ENCODE peak calls at places on chromosomes 1 and 21, in seven cellular contexts. C is HepG2; T is CD4-positive, alpha-beta T cell; O is spleen; X is PC-9; M is left ventricle myocardium inferior; E is heart right ventricle. R is an unnamed sample.

GRCh38 chr1:97489834-97490233 is 431.0 kb downstream of the DPYD start:
- DNase-seq in C (peak), T (no peak), O (no peak), X (peak), M (no peak), E (no peak), R (peak)

GRCh38 chr1:31879981-31880608 is 58.1 kb downstream of the PTP4A2 start:
- DNase-seq in C (no peak), T (no peak), O (no peak), X (no peak), M (no peak), E (no peak), R (no peak)

GRCh38 chr1:178189814-178190213 is 95.9 kb downstream of the RASAL2 start:
- DNase-seq in C (peak), T (no peak), O (peak), X (no peak), M (no peak), E (no peak), R (peak)

GRCh38 chr1:183124259-183124658 is 61.8 kb upstream of the LAMC2 start:
- DNase-seq in C (no peak), T (no peak), O (no peak), X (no peak), M (no peak), E (no peak), R (no peak)

GRCh38 chr1:70063861-70064260 is 141.5 kb downstream of the LRRC40 start:
- DNase-seq in C (no peak), T (no peak), O (no peak), X (no peak), M (no peak), E (no peak), R (no peak)

GRCh38 chr1:87327362-87328120 is 1.1 kb upstream of the LMO4 start:
- DNase-seq in C (no peak), T (no peak), O (no peak), X (no peak), M (no peak), E (no peak), R (no peak)

GRCh38 chr21:36783612-36784383 is 84.9 kb downstream of the SIM2 start:
- DNase-seq in C (peak), T (no peak), O (no peak), X (peak), M (no peak), E (no peak), R (peak)

GRCh38 chr1:231395051-231395995 is 26.8 kb downstream of the EGLN1 start:
- DNase-seq in C (peak), T (no peak), O (no peak), X (peak), M (no peak), E (no peak), R (peak)

GRCh38 chr21:44686843-44687561 is 5.0 kb upstream of the KRTAP12-1 start:
- DNase-seq in C (no peak), T (no peak), O (no peak), X (no peak), M (no peak), E (no peak), R (no peak)

GRCh38 chr1:2315711-2316450 is 75.5 kb downstream of the MORN1 start:
- DNase-seq in C (no peak), T (no peak), O (peak), X (no peak), M (no peak), E (no peak), R (no peak)

GRCh38 chr1:32729254-32730046 is 26.9 kb upstream of the SYNC start:
- DNase-seq in C (no peak), T (no peak), O (no peak), X (no peak), M (no peak), E (no peak), R (no peak)

GRCh38 chr21:32457360-32457840 is 44.9 kb downstream of the EVA1C start:
- DNase-seq in C (peak), T (no peak), O (peak), X (peak), M (peak), E (peak), R (no peak)

GRCh38 chr1:87523466-87523865 is 194.8 kb downstream of the LMO4 start:
- DNase-seq in C (no peak), T (no peak), O (no peak), X (no peak), M (no peak), E (no peak), R (no peak)

GRCh38 chr1:155071701-155072100 is 6.9 kb upstream of the EFNA3 start:
- DNase-seq in C (no peak), T (no peak), O (peak), X (no peak), M (no peak), E (no peak), R (no peak)

GRCh38 chr1:168288311-168289052 is 7.8 kb downstream of the TBX19 start:
- DNase-seq in C (no peak), T (no peak), O (no peak), X (peak), M (no peak), E (no peak), R (no peak)

GRCh38 chr1:218351617-218352438 is 6.7 kb downstream of the TGFB2 start:
- DNase-seq in C (no peak), T (no peak), O (peak), X (no peak), M (no peak), E (no peak), R (no peak)

GRCh38 chr1:150686275-150686674 is 10.7 kb downstream of the GOLPH3L start:
- DNase-seq in C (no peak), T (no peak), O (no peak), X (no peak), M (no peak), E (no peak), R (no peak)

DNA sequence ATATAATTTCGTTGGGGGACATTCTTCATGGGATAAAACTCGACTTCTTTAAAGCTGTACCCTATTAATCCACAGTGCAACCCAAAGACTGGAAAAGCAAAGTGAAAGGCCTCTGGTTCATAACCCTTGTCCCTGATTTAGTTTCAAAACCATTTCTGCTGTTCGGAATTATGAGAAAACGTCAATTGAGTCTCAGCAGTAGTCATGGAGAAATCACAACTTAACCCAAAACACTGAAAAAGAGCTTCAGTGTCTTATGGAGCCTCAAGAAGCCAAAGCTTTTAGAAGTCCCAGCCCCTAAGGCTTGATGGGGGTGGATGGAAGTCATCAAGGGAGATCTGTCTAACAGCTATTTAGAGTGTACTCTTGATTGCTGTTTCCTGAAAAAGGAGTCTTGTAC is 73.5 kb upstream of the VCAM1 start:
- DNase-seq in C (no peak), T (no peak), O (no peak), X (no peak), M (no peak), E (no peak), R (no peak)
- H3K27ac ChIP-seq in C (no peak), T (no peak), O (peak), X (no peak), M (no peak), E (no peak), R (no peak)

DNA sequence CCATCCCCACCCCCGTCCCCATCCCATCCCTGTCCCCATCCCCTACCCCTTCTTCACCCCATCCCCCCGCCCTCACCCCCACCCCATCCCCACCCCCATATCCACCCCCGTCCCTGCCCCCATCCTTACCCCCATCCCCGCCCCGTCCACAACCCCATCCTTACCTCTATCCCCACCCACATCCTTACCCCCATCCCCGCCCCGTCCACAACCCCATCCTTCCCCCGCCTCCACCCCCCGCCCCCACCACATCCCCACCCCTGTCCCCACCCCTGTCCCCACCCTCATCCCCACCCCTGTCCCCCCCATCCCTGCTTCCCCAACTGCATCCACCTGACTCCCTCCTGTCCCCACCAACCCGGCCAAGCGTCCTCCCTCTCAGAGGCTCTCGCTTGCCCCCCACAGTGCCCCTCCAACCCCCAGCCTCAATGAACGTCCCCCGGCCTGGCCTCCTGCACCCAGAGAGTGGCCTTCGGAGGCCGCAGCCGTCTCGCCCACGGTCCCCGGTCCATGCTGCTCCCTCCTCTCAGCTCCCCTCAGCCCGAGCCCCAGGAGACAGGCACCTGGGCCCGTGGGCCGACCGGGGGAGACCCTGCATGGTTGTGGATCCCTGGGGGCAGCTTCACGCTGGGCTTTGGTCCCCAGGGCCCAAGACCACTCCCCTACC is 25.5 kb upstream of the C1orf159 start:
- DNase-seq in C (no peak), T (no peak), O (no peak), X (no peak), M (no peak), E (no peak), R (no peak)
- TF ChIP-seq CTCF in C (no peak), T (no peak), O (no peak), X (no peak), M (no peak), E (no peak), R (no peak)

GRCh38 chr1:1309525-1310385 is 1.4 kb downstream of the PUSL1 start:
- DNase-seq in C (no peak), T (no peak), O (no peak), X (no peak), M (no peak), E (no peak), R (no peak)
- H3K27ac ChIP-seq in C (peak), T (peak), O (peak), X (no peak), M (peak), E (peak), R (peak)

GRCh38 chr1:9404541-9404940 is 111.8 kb downstream of the SPSB1 start:
- DNase-seq in C (no peak), T (no peak), O (no peak), X (no peak), M (no peak), E (no peak), R (no peak)
- TF ChIP-seq CTCF in C (no peak), T (no peak), O (no peak), X (no peak), M (no peak), E (no peak), R (no peak)

GRCh38 chr1:234533975-234534876 is 55.2 kb upstream of the TARBP1 start:
- DNase-seq in C (no peak), T (no peak), O (peak), X (peak), M (peak), E (peak), R (peak)
- H3K27ac ChIP-seq in C (no peak), T (no peak), O (peak), X (peak), M (peak), E (peak), R (peak)

GRCh38 chr1:209356909-209357498 is 226.5 kb upstream of the CAMK1G start:
- DNase-seq in C (no peak), T (no peak), O (no peak), X (no peak), M (no peak), E (no peak), R (no peak)
- TF ChIP-seq CTCF in C (no peak), T (no peak), O (no peak), X (no peak), M (no peak), E (no peak), R (no peak)

GRCh38 chr1:243250102-243250501 is 5.0 kb downstream of the CEP170 start:
- DNase-seq in C (no peak), T (no peak), O (no peak), X (no peak), M (no peak), E (no peak), R (no peak)

GRCh38 chr1:243244420-243244819 is 10.7 kb downstream of the CEP170 start:
- DNase-seq in C (no peak), T (no peak), O (no peak), X (no peak), M (no peak), E (no peak), R (no peak)

GRCh38 chr1:243246916-243247315 is 8.2 kb downstream of the CEP170 start:
- DNase-seq in C (no peak), T (no peak), O (no peak), X (no peak), M (no peak), E (no peak), R (no peak)

GRCh38 chr1:243249214-243249613 is 5.9 kb downstream of the CEP170 start:
- DNase-seq in C (no peak), T (no peak), O (no peak), X (no peak), M (no peak), E (no peak), R (no peak)

DNA sequence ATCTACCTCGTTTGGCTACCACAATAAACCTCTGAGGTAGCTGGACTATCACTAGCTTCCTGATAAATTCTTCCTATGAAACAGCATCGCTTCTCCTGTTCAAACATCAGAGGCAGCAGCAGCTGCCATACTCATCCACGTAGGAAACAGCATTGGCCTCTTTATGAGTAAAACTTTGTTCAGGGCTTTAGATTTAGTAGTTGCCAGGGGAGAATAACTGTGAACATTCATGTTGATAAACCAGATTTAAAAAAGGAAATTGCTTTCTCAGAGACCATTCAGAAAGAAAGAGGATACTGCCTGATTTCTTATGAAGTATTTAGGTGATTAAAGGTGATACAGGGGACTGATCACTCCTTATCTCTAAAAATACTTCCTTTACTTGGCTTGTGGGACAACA is 7.2 kb downstream of the CEP170 start:
- DNase-seq in C (no peak), T (no peak), O (no peak), X (no peak), M (no peak), E (no peak), R (no peak)
- H3K27ac ChIP-seq in C (no peak), T (no peak), O (no peak), X (no peak), M (peak), E (peak), R (no peak)

R was measured in RWPE1.